ENCODE peak calls at places on chromosomes 1 and 21, in six cellular contexts. J is K562, A is Peyer's patch, Z is sigmoid colon, H is stomach, D is HepG2. O is an unnamed sample.

GRCh38 chr1:56310945-56311344 is 268.4 kb downstream of the PLPP3 start:
- DNase-seq in Z (no peak), H (no peak), J (no peak), D (no peak), A (no peak), O (no peak)

GRCh38 chr21:36437745-36438128 is 42.2 kb downstream of the CLDN14 start:
- DNase-seq in Z (no peak), D (no peak), H (peak; percentile 55), A (no peak), J (peak; percentile 64), O (peak; percentile 58)

GRCh38 chr1:160411963-160412362 is 11.6 kb downstream of the VANGL2 start:
- DNase-seq in A (no peak), J (no peak), Z (no peak), D (no peak), H (no peak), O (no peak)

GRCh38 chr21:45329261-45330074 is 41.8 kb upstream of the POFUT2 start:
- DNase-seq in Z (peak; percentile 70), D (no peak), A (no peak), J (no peak), H (no peak), O (peak; percentile 85)

GRCh38 chr1:12087797-12088314 is 24.8 kb downstream of the TNFRSF8 start:
- DNase-seq in H (no peak), Z (no peak), J (no peak), D (no peak), A (peak; percentile 47), O (no peak)

GRCh38 chr1:1510912-1511532 is 940 bp upstream of the ATAD3A start:
- DNase-seq in H (no peak), A (no peak), D (peak; percentile 40), J (peak; percentile 63), Z (no peak), O (peak; percentile 16)

GRCh38 chr1:153526132-153526543 is 9.7 kb downstream of the S100A6 start:
- DNase-seq in D (peak; percentile 42), A (no peak), J (peak; percentile 62), Z (peak; percentile 40), H (no peak), O (no peak)

GRCh38 chr1:211258310-211258755 is 833 bp upstream of the RCOR3 start:
- DNase-seq in H (peak; percentile 84), A (peak; percentile 68), J (peak; percentile 93), Z (peak; percentile 94), D (peak; percentile 62), O (peak; percentile 89)

GRCh38 chr1:14946567-14947285 is 206.8 kb upstream of the TMEM51 start:
- DNase-seq in H (peak; percentile 47), J (no peak), D (no peak), A (no peak), Z (no peak), O (no peak)

GRCh38 chr1:33878392-33878791 is 14.5 kb downstream of the HMGB4 start:
- DNase-seq in H (no peak), A (no peak), D (no peak), Z (peak; percentile 24), J (no peak), O (no peak)

DNA sequence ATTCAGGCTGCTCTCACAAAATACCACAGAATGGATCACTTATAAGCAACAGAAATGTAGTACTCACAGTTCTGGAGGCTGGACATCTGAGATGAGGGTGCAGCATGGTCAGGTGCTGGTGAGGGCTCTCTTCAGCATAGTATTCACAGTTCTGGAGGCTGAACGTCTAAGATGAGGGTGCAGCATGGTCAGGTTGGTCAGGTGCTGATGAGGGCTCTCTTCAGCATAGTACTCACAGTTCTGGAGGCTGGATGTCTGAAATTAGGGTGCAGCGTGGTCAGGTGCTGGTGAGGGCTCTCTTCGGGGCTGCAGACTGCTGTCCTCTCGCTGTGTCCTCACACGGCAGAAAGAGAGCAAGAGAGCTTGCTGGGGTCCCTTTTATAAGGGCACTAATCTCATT is 17.1 kb downstream of the PDZK1IP1 start:
- DNase-seq in A (no peak), D (no peak), J (no peak), H (no peak), Z (no peak), O (no peak)
- TF ChIP-seq POLR2A in A (no peak), D (no peak), J (no peak), H (no peak), Z (no peak), O (no peak)

GRCh38 chr1:224929335-224930237 is at the start of gene DNAH14:
- DNase-seq in Z (peak; percentile 68), H (peak; percentile 84), D (peak; percentile 71), A (no peak), J (peak; percentile 96), O (peak; percentile 89)
- TF ChIP-seq POLR2A in Z (no peak), H (peak; percentile 62), D (peak; percentile 54), A (no peak), J (peak; percentile 93), O (peak; percentile 93)

GRCh38 chr1:37042506-37042905 is 8.2 kb upstream of the GRIK3 start:
- DNase-seq in J (no peak), H (no peak), Z (no peak), A (no peak), D (no peak), O (no peak)

GRCh38 chr1:37040773-37041172 is 6.5 kb upstream of the GRIK3 start:
- DNase-seq in Z (no peak), H (no peak), J (no peak), A (no peak), D (no peak), O (no peak)

GRCh38 chr1:37038703-37039093 is 4.4 kb upstream of the GRIK3 start:
- DNase-seq in A (no peak), H (peak; percentile 33), D (no peak), Z (no peak), J (no peak), O (peak; percentile 18)

GRCh38 chr1:37043101-37043500 is 8.8 kb upstream of the GRIK3 start:
- DNase-seq in D (no peak), H (no peak), Z (no peak), A (no peak), J (no peak), O (no peak)

GRCh38 chr1:37041483-37041882 is 7.2 kb upstream of the GRIK3 start:
- DNase-seq in A (no peak), J (no peak), D (no peak), H (no peak), Z (no peak), O (no peak)
- TF ChIP-seq POLR2A in A (no peak), J (no peak), D (no peak), H (no peak), Z (no peak), O (no peak)

GRCh38 chr1:2642560-2643413 is 10.0 kb upstream of the MMEL1 start:
- DNase-seq in H (peak; percentile 90), Z (peak; percentile 96), J (peak; percentile 94), A (peak; percentile 90), D (peak; percentile 86), O (peak; percentile 89)
- TF ChIP-seq POLR2A in H (peak; percentile 61), Z (peak; percentile 63), J (peak; percentile 78), A (peak; percentile 50), D (peak; percentile 61), O (peak; percentile 74)

DNA sequence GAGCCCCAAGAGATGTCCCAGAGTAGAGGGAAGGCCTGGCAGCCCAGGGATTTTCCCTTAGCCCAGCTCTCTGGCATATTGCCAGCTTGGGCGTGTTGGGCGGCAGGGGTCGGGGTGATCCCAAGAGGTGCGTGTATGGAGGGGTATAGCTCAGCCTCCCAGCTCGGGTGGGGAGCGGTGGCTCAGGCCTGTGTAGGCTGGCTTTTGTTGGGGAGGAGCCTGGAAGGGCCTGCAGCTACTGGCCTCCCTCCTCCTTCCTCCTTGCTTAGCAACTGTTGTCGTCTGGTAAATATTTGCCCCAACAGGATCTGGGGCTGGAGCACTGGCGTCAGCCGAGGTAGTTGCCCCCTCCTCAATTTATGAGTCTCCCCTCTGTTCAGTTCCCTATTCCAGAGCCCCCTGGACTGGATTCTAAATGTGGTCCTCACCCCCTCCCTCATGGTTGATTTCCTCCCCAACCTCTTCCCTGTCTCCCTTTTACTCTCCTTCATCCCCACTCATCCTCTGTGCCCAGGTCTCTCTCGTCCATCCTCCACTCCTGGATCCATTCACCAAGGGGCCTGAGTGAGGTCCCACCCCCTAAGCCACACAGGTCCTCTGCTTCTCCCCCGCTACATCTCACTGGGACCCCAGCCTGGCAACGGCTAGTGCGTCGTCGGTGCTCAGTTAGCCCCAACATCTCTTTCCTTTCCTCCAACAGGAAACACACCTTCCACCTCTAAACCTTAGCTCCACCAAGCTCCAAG is 10.3 kb upstream of the LMNA start:
- DNase-seq in A (no peak), J (no peak), D (peak; percentile 50), H (peak; percentile 70), Z (peak; percentile 91), O (peak; percentile 64)
- TF ChIP-seq POLR2A in A (no peak), J (no peak), D (no peak), H (no peak), Z (no peak), O (no peak)

GRCh38 chr21:35015435-35016024 is 33.6 kb downstream of the RUNX1 start:
- DNase-seq in Z (no peak), H (no peak), D (no peak), J (no peak), A (no peak), O (no peak)
- TF ChIP-seq POLR2A in Z (no peak), H (no peak), D (no peak), J (no peak), A (no peak), O (no peak)

O was measured in body of pancreas.